ENCODE peak calls at places on chromosomes 13 and 19, in nine cellular contexts. T, I, C, W, V, A, E, O and F are unnamed samples.

GRCh38 chr19:17542793-17543582 is 12.5 kb upstream of the COLGALT1 start:
- DNase-seq in T (no peak), I (no peak), C (no peak), W (no peak), V (no peak), A (no peak), E (no peak), O (no peak), F (no peak)

GRCh38 chr19:2552859-2553258 is 76.9 kb downstream of the GADD45B start:
- DNase-seq in T (peak), I (peak), C (no peak), W (peak), V (no peak), A (peak), E (peak), O (peak), F (no peak)

GRCh38 chr13:24085662-24086061 is 74.9 kb upstream of the SPATA13 start:
- DNase-seq in T (no peak), I (no peak), C (no peak), W (no peak), V (no peak), A (no peak), E (no peak), O (peak), F (no peak)

GRCh38 chr19:42942187-42942789 is 5.3 kb upstream of the PSG7 start:
- DNase-seq in T (no peak), I (no peak), C (no peak), W (no peak), V (no peak), A (no peak), E (no peak), O (no peak), F (no peak)

GRCh38 chr13:30766957-30767603 is 31.7 kb downstream of the ALOX5AP start:
- DNase-seq in T (no peak), I (peak), C (peak), W (no peak), V (no peak), A (peak), E (no peak), O (peak), F (no peak)

GRCh38 chr13:21243045-21243842 is 66.8 kb downstream of the MRPL57 start:
- DNase-seq in T (no peak), I (no peak), C (no peak), W (no peak), V (no peak), A (no peak), E (no peak), O (peak), F (no peak)

GRCh38 chr13:61095885-61096284 is 319.8 kb downstream of the PCDH20 start:
- DNase-seq in T (no peak), I (no peak), C (no peak), W (no peak), V (no peak), A (no peak), E (no peak), O (no peak), F (no peak)

GRCh38 chr19:925912-926594 is at the start of gene ARID3A:
- DNase-seq in T (no peak), I (peak), C (peak), W (no peak), V (no peak), A (no peak), E (peak), O (no peak), F (peak)

GRCh38 chr13:43742911-43743310 is 43.9 kb downstream of the ENOX1 start:
- DNase-seq in T (no peak), I (no peak), C (no peak), W (no peak), V (no peak), A (no peak), E (no peak), O (no peak), F (no peak)

GRCh38 chr13:46804391-46804815 is 7.4 kb upstream of the ESD start:
- DNase-seq in T (no peak), I (no peak), C (no peak), W (no peak), V (no peak), A (no peak), E (no peak), O (no peak), F (no peak)

GRCh38 chr19:29622191-29623070 is 16.3 kb downstream of the POP4 start:
- DNase-seq in T (no peak), I (no peak), C (no peak), W (no peak), V (peak), A (no peak), E (peak), O (peak), F (peak)

GRCh38 chr13:44272692-44273091 is 100.9 kb upstream of the SERP2 start:
- DNase-seq in T (no peak), I (no peak), C (no peak), W (no peak), V (no peak), A (no peak), E (no peak), O (no peak), F (no peak)

GRCh38 chr19:50187937-50188336 is 15.5 kb upstream of the MYH14 start:
- DNase-seq in T (no peak), I (no peak), C (no peak), W (no peak), V (no peak), A (no peak), E (no peak), O (peak), F (no peak)

GRCh38 chr19:7927605-7928333 is 1.8 kb upstream of the CTXN1 start:
- DNase-seq in T (no peak), I (no peak), C (no peak), W (no peak), V (no peak), A (peak), E (no peak), O (no peak), F (no peak)

GRCh38 chr13:79194272-79194671 is 211.8 kb downstream of the RBM26 start:
- DNase-seq in T (no peak), I (peak), C (no peak), W (peak), V (no peak), A (peak), E (no peak), O (peak), F (no peak)

GRCh38 chr19:45263013-45263412 is 11.9 kb downstream of the MARK4 start:
- DNase-seq in T (no peak), I (no peak), C (no peak), W (no peak), V (no peak), A (no peak), E (no peak), O (no peak), F (no peak)

GRCh38 chr19:49409441-49410029 is 13.7 kb downstream of the PTH2 start:
- DNase-seq in T (no peak), I (no peak), C (no peak), W (no peak), V (no peak), A (peak), E (peak), O (peak), F (no peak)

GRCh38 chr19:16626796-16627193 is 1.2 kb downstream of the MED26 start:
- DNase-seq in T (no peak), I (no peak), C (no peak), W (no peak), V (no peak), A (no peak), E (no peak), O (no peak), F (no peak)

GRCh38 chr13:41274881-41275280 is 11.5 kb upstream of the MTRF1 start:
- DNase-seq in T (no peak), I (no peak), C (no peak), W (no peak), V (no peak), A (no peak), E (no peak), O (no peak), F (no peak)

GRCh38 chr19:57903298-57904174 is 12.9 kb downstream of the ZNF417 start:
- DNase-seq in T (no peak), I (no peak), C (peak), W (no peak), V (no peak), A (no peak), E (no peak), O (peak), F (no peak)

GRCh38 chr13:49455016-49455398 is 10.9 kb downstream of the SETDB2 start:
- DNase-seq in T (no peak), I (no peak), C (no peak), W (no peak), V (no peak), A (no peak), E (no peak), O (no peak), F (no peak)

GRCh38 chr13:60397693-60398437 is 845 bp downstream of the TDRD3 start:
- DNase-seq in T (peak), I (peak), C (peak), W (peak), V (peak), A (peak), E (peak), O (peak), F (peak)

GRCh38 chr13:26707122-26708006 is 53.2 kb downstream of the GPR12 start:
- DNase-seq in T (no peak), I (peak), C (peak), W (no peak), V (peak), A (no peak), E (peak), O (peak), F (peak)